ENCODE peak calls at places on chromosomes 3 and 15, in nine cellular contexts. Q is NCI-H2081; J is LHCN-M2; D is CD8-positive, alpha-beta memory T cell; V is astrocyte of the spinal cord; S is thoracic aorta; E is substantia nigra; Y is left ventricle myocardium inferior; F is hepatocyte. H is an unnamed sample.

GRCh38 chr3:151614-152189 is 44.9 kb upstream of the CHL1 start:
- DNase-seq in Q (no peak), Y (no peak), F (no peak), E (no peak), S (no peak), V (no peak), D (no peak), J (no peak), H (no peak)

GRCh38 chr3:27467545-27467944 is 16.6 kb downstream of the SLC4A7 start:
- DNase-seq in S (no peak), Y (no peak), J (peak), E (no peak), V (peak), Q (peak), D (peak), F (peak), H (no peak)

GRCh38 chr15:96352594-96353377 is 22.3 kb downstream of the NR2F2 start:
- DNase-seq in E (no peak), S (no peak), Q (no peak), Y (no peak), F (no peak), J (no peak), D (no peak), V (peak), H (no peak)

GRCh38 chr3:161560006-161560637 is 63.5 kb downstream of the OTOL1 start:
- DNase-seq in Y (peak), S (no peak), V (peak), J (peak), Q (peak), E (peak), F (peak), D (no peak), H (peak)

GRCh38 chr3:176159796-176160195 is 1037.5 kb downstream of the TBL1XR1 start:
- DNase-seq in V (no peak), E (no peak), F (peak), J (no peak), S (no peak), Q (no peak), Y (no peak), D (no peak), H (no peak)

GRCh38 chr3:184040010-184040409 is 8.5 kb downstream of the HTR3D start:
- DNase-seq in J (peak), F (peak), Y (no peak), Q (peak), V (no peak), D (no peak), E (no peak), S (no peak), H (no peak)

GRCh38 chr15:90001062-90001682 is at the start of gene ZNF710:
- DNase-seq in Q (no peak), S (no peak), F (peak), E (peak), J (peak), V (peak), D (peak), Y (peak), H (peak)

GRCh38 chr15:71790081-71790480 is 20.3 kb upstream of the NR2E3 start:
- DNase-seq in Q (no peak), V (peak), Y (no peak), E (no peak), J (peak), D (no peak), S (no peak), F (peak), H (no peak)

GRCh38 chr3:146493221-146493620 is 23.9 kb upstream of the PLSCR2 start:
- DNase-seq in V (no peak), D (no peak), E (no peak), J (peak), Y (no peak), S (no peak), Q (no peak), F (no peak), H (no peak)

GRCh38 chr3:134799393-134799792 is 4.3 kb downstream of the EPHB1 start:
- DNase-seq in Y (no peak), D (no peak), S (no peak), F (no peak), V (no peak), Q (no peak), E (no peak), J (no peak), H (no peak)

GRCh38 chr3:48285675-48286074 is 44.8 kb downstream of the ZNF589 start:
- DNase-seq in E (no peak), F (no peak), D (no peak), S (no peak), V (no peak), Q (no peak), Y (no peak), J (no peak), H (no peak)

GRCh38 chr3:183884097-183884436 is 613 bp downstream of the PARL start:
- DNase-seq in E (no peak), D (no peak), F (no peak), J (no peak), S (no peak), Q (no peak), Y (no peak), V (no peak), H (no peak)

GRCh38 chr15:45391746-45392711 is 13.7 kb upstream of the GATM start:
- DNase-seq in V (no peak), E (no peak), J (no peak), Q (no peak), S (no peak), F (no peak), Y (no peak), D (no peak), H (no peak)

GRCh38 chr3:135918600-135918999 is 46.9 kb upstream of the PPP2R3A start:
- DNase-seq in S (no peak), V (peak), E (no peak), Y (no peak), J (peak), Q (no peak), D (no peak), F (peak), H (no peak)

GRCh38 chr3:124514681-124515080 is 215.6 kb upstream of the UMPS start:
- DNase-seq in V (no peak), E (no peak), Q (no peak), Y (no peak), D (no peak), F (no peak), S (no peak), J (no peak), H (no peak)

GRCh38 chr15:57196865-57197264 is 179.4 kb upstream of the CGNL1 start:
- DNase-seq in F (no peak), J (no peak), Y (no peak), S (no peak), D (no peak), V (no peak), Q (no peak), E (no peak), H (no peak)